ENCODE peak calls at places on chromosomes 2 and 18, in four cellular contexts. X, J, O and L are unnamed samples.

GRCh38 chr2:17667898-17668297 is 85.7 kb downstream of the SMC6 start:
- DNase-seq in J (no peak), O (no peak), X (no peak), L (no peak)

GRCh38 chr2:241036397-241036963 is 38.1 kb downstream of the SNED1 start:
- DNase-seq in X (no peak), J (peak; percentile 72), O (peak; percentile 80), L (no peak)

GRCh38 chr2:162069200-162069910 is 4.7 kb downstream of the DPP4 start:
- DNase-seq in O (no peak), J (no peak), X (no peak), L (no peak)

GRCh38 chr2:47072728-47073191 is 82.3 kb downstream of the STPG4 start:
- DNase-seq in J (no peak), O (no peak), X (no peak), L (no peak)

GRCh38 chr18:76824136-76824676 is 1.8 kb downstream of the ZNF236 start:
- DNase-seq in O (no peak), J (no peak), X (no peak), L (no peak)

GRCh38 chr2:28752608-28752984 is 966 bp downstream of the PPP1CB start:
- DNase-seq in X (peak; percentile 15), O (peak; percentile 21), J (peak; percentile 14), L (no peak)

GRCh38 chr18:36284268-36284667 is 13.2 kb upstream of the FHOD3 start:
- DNase-seq in O (no peak), J (no peak), X (no peak), L (no peak)

GRCh38 chr2:202016579-202017227 is 17.0 kb upstream of the FZD7 start:
- DNase-seq in X (no peak), J (no peak), O (no peak), L (no peak)

GRCh38 chr2:132670104-132670960 is at the start of gene LYPD1:
- DNase-seq in J (peak; percentile 34), X (peak; percentile 20), O (no peak), L (peak; percentile 23)

GRCh38 chr2:8888963-8889362 is 51.5 kb upstream of the KIDINS220 start:
- DNase-seq in X (no peak), O (no peak), J (peak; percentile 29), L (no peak)

GRCh38 chr2:98311771-98312545 is 34.3 kb upstream of the CNGA3 start:
- DNase-seq in X (no peak), O (no peak), J (no peak), L (no peak)

GRCh38 chr2:224909885-224910517 is 132.3 kb downstream of the DOCK10 start:
- DNase-seq in O (peak; percentile 53), J (no peak), X (peak; percentile 31), L (no peak)

GRCh38 chr18:644395-645004 is 13.0 kb upstream of the TYMS start:
- DNase-seq in O (no peak), X (no peak), J (no peak), L (no peak)

GRCh38 chr18:46343940-46344372 is 239.8 kb downstream of the HAUS1 start:
- DNase-seq in J (no peak), X (peak; percentile 25), O (peak; percentile 34), L (no peak)

GRCh38 chr2:232142049-232142448 is 180.5 kb downstream of the DIS3L2 start:
- DNase-seq in O (peak; percentile 23), J (peak; percentile 65), X (peak; percentile 1), L (peak; percentile 12)

GRCh38 chr2:127580167-127581049 is 44.9 kb downstream of the MYO7B start:
- DNase-seq in O (no peak), X (no peak), J (no peak), L (no peak)

GRCh38 chr2:157898591-157898996 is 22.5 kb upstream of the ACVR1 start:
- DNase-seq in O (peak; percentile 28), J (no peak), X (no peak), L (no peak)

GRCh38 chr2:205800804-205801203 is 118.5 kb downstream of the NRP2 start:
- DNase-seq in J (no peak), O (no peak), X (no peak), L (no peak)

GRCh38 chr18:22446325-22446724 is 28.6 kb upstream of the CTAGE1 start:
- DNase-seq in X (no peak), J (no peak), O (no peak), L (no peak)

GRCh38 chr2:118755362-118755761 is 92.1 kb downstream of the EN1 start:
- DNase-seq in X (no peak), J (no peak), O (no peak), L (no peak)

GRCh38 chr2:120842456-120843439 is 107.1 kb downstream of the GLI2 start:
- DNase-seq in O (no peak), X (no peak), J (no peak), L (no peak)

GRCh38 chr2:112000399-112001135 is 54.5 kb upstream of the TMEM87B start:
- DNase-seq in X (no peak), J (no peak), O (no peak), L (no peak)

GRCh38 chr2:88199912-88200682 is 30.0 kb downstream of the THNSL2 start:
- DNase-seq in J (peak; percentile 66), X (no peak), O (peak; percentile 16), L (peak; percentile 46)

GRCh38 chr2:26462511-26463251 is 15.2 kb downstream of the OTOF start:
- DNase-seq in J (peak; percentile 59), O (no peak), X (peak; percentile 2), L (peak; percentile 43)

GRCh38 chr2:126655500-126656310 is at the start of gene GYPC:
- DNase-seq in J (peak; percentile 60), X (no peak), O (peak; percentile 68), L (peak; percentile 16)